ENCODE peak calls at places on chromosomes 7 and 10, in six cellular contexts. One of them, this sample, is unnamed. For H3K9me3, the result is how much of the 10 kb centered on the place peaks cover.

GRCh38 chr7:23530901-23531793 is 634 bp downstream of the TRA2A start:
- DNase-seq in spleen: peak
- DNase-seq in effector memory CD4-positive, alpha-beta T cell: peak
- DNase-seq in RWPE2: peak
- DNase-seq in lung: peak
- DNase-seq in naive thymus-derived CD4-positive, alpha-beta T cell: peak
- DNase-seq in this sample: no peak

GRCh38 chr10:97796651-97797050 is 24.9 kb upstream of the SFRP5 start:
- DNase-seq in effector memory CD4-positive, alpha-beta T cell: peak
- DNase-seq in RWPE2: no peak
- DNase-seq in naive thymus-derived CD4-positive, alpha-beta T cell: no peak
- DNase-seq in lung: no peak
- DNase-seq in spleen: no peak
- DNase-seq in this sample: no peak

GRCh38 chr7:1919539-1920265 is 249.6 kb downstream of the ELFN1 start:
- DNase-seq in effector memory CD4-positive, alpha-beta T cell: no peak
- DNase-seq in naive thymus-derived CD4-positive, alpha-beta T cell: no peak
- DNase-seq in lung: no peak
- DNase-seq in spleen: peak
- DNase-seq in RWPE2: no peak
- DNase-seq in this sample: no peak

GRCh38 chr10:73589538-73590126 is 1.5 kb downstream of the USP54 start:
- DNase-seq in spleen: no peak
- DNase-seq in RWPE2: no peak
- DNase-seq in naive thymus-derived CD4-positive, alpha-beta T cell: no peak
- DNase-seq in lung: no peak
- DNase-seq in effector memory CD4-positive, alpha-beta T cell: no peak
- DNase-seq in this sample: no peak

GRCh38 chr7:24981544-24981951 is 1.6 kb upstream of the OSBPL3 start:
- DNase-seq in naive thymus-derived CD4-positive, alpha-beta T cell: peak
- DNase-seq in spleen: peak
- DNase-seq in lung: peak
- DNase-seq in effector memory CD4-positive, alpha-beta T cell: peak
- DNase-seq in RWPE2: peak
- DNase-seq in this sample: peak

GRCh38 chr10:124717911-124718734 is 26.1 kb downstream of the FAM53B start:
- DNase-seq in spleen: peak
- DNase-seq in effector memory CD4-positive, alpha-beta T cell: peak
- DNase-seq in lung: no peak
- DNase-seq in naive thymus-derived CD4-positive, alpha-beta T cell: peak
- DNase-seq in RWPE2: no peak
- DNase-seq in this sample: peak

GRCh38 chr10:125955766-125956165 is 59.4 kb downstream of the FANK1 start:
- DNase-seq in naive thymus-derived CD4-positive, alpha-beta T cell: no peak
- DNase-seq in effector memory CD4-positive, alpha-beta T cell: no peak
- DNase-seq in RWPE2: no peak
- DNase-seq in lung: no peak
- DNase-seq in spleen: no peak
- DNase-seq in this sample: no peak

GRCh38 chr10:61845950-61846268 is 55.6 kb upstream of the ARID5B start:
- DNase-seq in effector memory CD4-positive, alpha-beta T cell: no peak
- DNase-seq in spleen: no peak
- DNase-seq in RWPE2: no peak
- DNase-seq in lung: no peak
- DNase-seq in naive thymus-derived CD4-positive, alpha-beta T cell: no peak
- DNase-seq in this sample: no peak

GRCh38 chr7:69517985-69518731 is 80.1 kb upstream of the AUTS2 start:
- DNase-seq in effector memory CD4-positive, alpha-beta T cell: no peak
- DNase-seq in naive thymus-derived CD4-positive, alpha-beta T cell: no peak
- DNase-seq in lung: no peak
- DNase-seq in RWPE2: no peak
- DNase-seq in spleen: no peak
- DNase-seq in this sample: no peak

GRCh38 chr7:3455826-3456444 is 154.9 kb downstream of the SDK1 start:
- DNase-seq in spleen: no peak
- DNase-seq in lung: no peak
- DNase-seq in naive thymus-derived CD4-positive, alpha-beta T cell: no peak
- DNase-seq in RWPE2: no peak
- DNase-seq in effector memory CD4-positive, alpha-beta T cell: no peak
- DNase-seq in this sample: no peak

GRCh38 chr10:119412831-119413737 is 129.4 kb downstream of the RGS10 start:
- DNase-seq in effector memory CD4-positive, alpha-beta T cell: no peak
- DNase-seq in spleen: no peak
- DNase-seq in lung: no peak
- DNase-seq in RWPE2: no peak
- DNase-seq in naive thymus-derived CD4-positive, alpha-beta T cell: no peak
- DNase-seq in this sample: no peak

GRCh38 chr10:43965033-43965917 is 316.6 kb upstream of the ZNF32 start:
- DNase-seq in naive thymus-derived CD4-positive, alpha-beta T cell: no peak
- DNase-seq in effector memory CD4-positive, alpha-beta T cell: no peak
- DNase-seq in lung: peak
- DNase-seq in spleen: peak
- DNase-seq in RWPE2: no peak
- DNase-seq in this sample: no peak

GRCh38 chr10:7301039-7301768 is 109.6 kb downstream of the SFMBT2 start:
- DNase-seq in naive thymus-derived CD4-positive, alpha-beta T cell: no peak
- DNase-seq in effector memory CD4-positive, alpha-beta T cell: no peak
- DNase-seq in RWPE2: no peak
- DNase-seq in lung: no peak
- DNase-seq in spleen: no peak
- DNase-seq in this sample: no peak

GRCh38 chr10:50511512-50512213 is 112.1 kb downstream of the SGMS1 start:
- DNase-seq in naive thymus-derived CD4-positive, alpha-beta T cell: no peak
- DNase-seq in spleen: no peak
- DNase-seq in RWPE2: no peak
- DNase-seq in lung: no peak
- DNase-seq in effector memory CD4-positive, alpha-beta T cell: no peak
- DNase-seq in this sample: no peak

GRCh38 chr7:142583424-142583823 is 165.8 kb upstream of the PRSS1 start:
- DNase-seq in naive thymus-derived CD4-positive, alpha-beta T cell: peak
- DNase-seq in lung: no peak
- DNase-seq in RWPE2: peak
- DNase-seq in spleen: no peak
- DNase-seq in effector memory CD4-positive, alpha-beta T cell: no peak
- DNase-seq in this sample: no peak

GRCh38 chr10:69961864-69962745 is 90.5 kb upstream of the MACROH2A2 start:
- DNase-seq in effector memory CD4-positive, alpha-beta T cell: no peak
- DNase-seq in lung: no peak
- DNase-seq in RWPE2: no peak
- DNase-seq in spleen: no peak
- DNase-seq in naive thymus-derived CD4-positive, alpha-beta T cell: peak
- DNase-seq in this sample: peak

GRCh38 chr10:99983280-99983988 is 26.3 kb downstream of the DNMBP start:
- DNase-seq in lung: no peak
- DNase-seq in effector memory CD4-positive, alpha-beta T cell: no peak
- DNase-seq in naive thymus-derived CD4-positive, alpha-beta T cell: no peak
- DNase-seq in spleen: no peak
- DNase-seq in RWPE2: no peak
- DNase-seq in this sample: no peak

GRCh38 chr10:84540022-84540616 is 211.7 kb downstream of the CCSER2 start:
- DNase-seq in RWPE2: no peak
- DNase-seq in naive thymus-derived CD4-positive, alpha-beta T cell: no peak
- DNase-seq in spleen: no peak
- DNase-seq in effector memory CD4-positive, alpha-beta T cell: no peak
- DNase-seq in lung: no peak
- DNase-seq in this sample: no peak

GRCh38 chr7:33666526-33666925 is 238.8 kb upstream of the BMPER start:
- DNase-seq in RWPE2: no peak
- DNase-seq in naive thymus-derived CD4-positive, alpha-beta T cell: no peak
- DNase-seq in lung: no peak
- DNase-seq in spleen: no peak
- DNase-seq in effector memory CD4-positive, alpha-beta T cell: no peak
- DNase-seq in this sample: no peak

GRCh38 chr10:49297818-49298665 is 928 bp upstream of the C10orf71 start:
- DNase-seq in RWPE2: no peak
- DNase-seq in spleen: no peak
- DNase-seq in effector memory CD4-positive, alpha-beta T cell: no peak
- DNase-seq in lung: no peak
- DNase-seq in naive thymus-derived CD4-positive, alpha-beta T cell: no peak
- DNase-seq in this sample: no peak

GRCh38 chr7:1144269-1144771 is 15.7 kb downstream of the ZFAND2A start:
- DNase-seq in RWPE2: no peak
- DNase-seq in naive thymus-derived CD4-positive, alpha-beta T cell: no peak
- DNase-seq in lung: no peak
- DNase-seq in effector memory CD4-positive, alpha-beta T cell: no peak
- DNase-seq in spleen: peak
- DNase-seq in this sample: no peak

GRCh38 chr7:121755286-121755685 is 117.7 kb upstream of the PTPRZ1 start:
- DNase-seq in lung: no peak
- DNase-seq in effector memory CD4-positive, alpha-beta T cell: no peak
- DNase-seq in spleen: no peak
- DNase-seq in naive thymus-derived CD4-positive, alpha-beta T cell: no peak
- DNase-seq in RWPE2: no peak
- DNase-seq in this sample: no peak

GRCh38 chr7:127667751-127668530 is 15.9 kb downstream of the SND1 start:
- DNase-seq in effector memory CD4-positive, alpha-beta T cell: no peak
- DNase-seq in naive thymus-derived CD4-positive, alpha-beta T cell: no peak
- DNase-seq in RWPE2: no peak
- DNase-seq in lung: no peak
- DNase-seq in spleen: no peak
- DNase-seq in this sample: no peak
- H3K9me3 ChIP-seq in effector memory CD4-positive, alpha-beta T cell: under half
- H3K9me3 ChIP-seq in naive thymus-derived CD4-positive, alpha-beta T cell: under half
- H3K9me3 ChIP-seq in RWPE2: under half
- H3K9me3 ChIP-seq in lung: under half
- H3K9me3 ChIP-seq in spleen: under half
- H3K9me3 ChIP-seq in this sample: under half

DNA sequence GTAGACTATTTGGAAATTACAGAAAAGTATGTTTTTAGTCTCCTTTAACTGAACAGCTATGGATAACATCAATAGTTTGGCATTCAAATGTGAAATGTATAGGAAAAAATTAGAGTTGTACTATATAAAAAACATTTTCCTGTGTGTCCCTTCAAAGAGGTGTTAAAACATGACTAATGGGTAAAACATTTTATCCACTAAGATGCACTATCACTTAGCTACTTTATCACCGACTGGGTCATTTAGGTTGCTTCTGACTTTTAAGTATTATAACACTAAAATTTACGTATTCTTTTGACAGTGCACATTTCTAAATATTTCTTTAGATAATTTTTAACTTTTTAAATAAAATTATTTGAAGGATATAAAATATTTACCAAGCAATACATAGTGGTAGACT is 77.6 kb downstream of the UBE2H start:
- DNase-seq in effector memory CD4-positive, alpha-beta T cell: no peak
- DNase-seq in spleen: no peak
- DNase-seq in lung: no peak
- DNase-seq in naive thymus-derived CD4-positive, alpha-beta T cell: no peak
- DNase-seq in RWPE2: no peak
- DNase-seq in this sample: no peak
- H3K27ac ChIP-seq in effector memory CD4-positive, alpha-beta T cell: no peak
- H3K27ac ChIP-seq in spleen: peak
- H3K27ac ChIP-seq in lung: no peak
- H3K27ac ChIP-seq in naive thymus-derived CD4-positive, alpha-beta T cell: no peak
- H3K27ac ChIP-seq in RWPE2: peak
- H3K27ac ChIP-seq in this sample: no peak

GRCh38 chr10:14008648-14009072 is 322.1 kb downstream of the FRMD4A start:
- DNase-seq in spleen: no peak
- DNase-seq in RWPE2: no peak
- DNase-seq in lung: no peak
- DNase-seq in effector memory CD4-positive, alpha-beta T cell: no peak
- DNase-seq in naive thymus-derived CD4-positive, alpha-beta T cell: no peak
- DNase-seq in this sample: no peak

GRCh38 chr10:14010827-14011574 is 319.7 kb downstream of the FRMD4A start:
- DNase-seq in naive thymus-derived CD4-positive, alpha-beta T cell: no peak
- DNase-seq in spleen: no peak
- DNase-seq in effector memory CD4-positive, alpha-beta T cell: no peak
- DNase-seq in RWPE2: no peak
- DNase-seq in lung: no peak
- DNase-seq in this sample: no peak

GRCh38 chr10:14009315-14010082 is 321.2 kb downstream of the FRMD4A start:
- DNase-seq in RWPE2: no peak
- DNase-seq in naive thymus-derived CD4-positive, alpha-beta T cell: peak
- DNase-seq in lung: no peak
- DNase-seq in spleen: no peak
- DNase-seq in effector memory CD4-positive, alpha-beta T cell: peak
- DNase-seq in this sample: peak

GRCh38 chr10:14014423-14014822 is 316.3 kb downstream of the FRMD4A start:
- DNase-seq in RWPE2: no peak
- DNase-seq in spleen: no peak
- DNase-seq in effector memory CD4-positive, alpha-beta T cell: no peak
- DNase-seq in naive thymus-derived CD4-positive, alpha-beta T cell: no peak
- DNase-seq in lung: no peak
- DNase-seq in this sample: no peak

GRCh38 chr10:14010083-14010551 is 320.6 kb downstream of the FRMD4A start:
- DNase-seq in RWPE2: no peak
- DNase-seq in naive thymus-derived CD4-positive, alpha-beta T cell: no peak
- DNase-seq in lung: no peak
- DNase-seq in effector memory CD4-positive, alpha-beta T cell: no peak
- DNase-seq in spleen: no peak
- DNase-seq in this sample: no peak
- H3K4me3 ChIP-seq in RWPE2: no peak
- H3K4me3 ChIP-seq in naive thymus-derived CD4-positive, alpha-beta T cell: peak
- H3K4me3 ChIP-seq in lung: no peak
- H3K4me3 ChIP-seq in effector memory CD4-positive, alpha-beta T cell: peak
- H3K4me3 ChIP-seq in spleen: no peak
- H3K4me3 ChIP-seq in this sample: no peak

DNA sequence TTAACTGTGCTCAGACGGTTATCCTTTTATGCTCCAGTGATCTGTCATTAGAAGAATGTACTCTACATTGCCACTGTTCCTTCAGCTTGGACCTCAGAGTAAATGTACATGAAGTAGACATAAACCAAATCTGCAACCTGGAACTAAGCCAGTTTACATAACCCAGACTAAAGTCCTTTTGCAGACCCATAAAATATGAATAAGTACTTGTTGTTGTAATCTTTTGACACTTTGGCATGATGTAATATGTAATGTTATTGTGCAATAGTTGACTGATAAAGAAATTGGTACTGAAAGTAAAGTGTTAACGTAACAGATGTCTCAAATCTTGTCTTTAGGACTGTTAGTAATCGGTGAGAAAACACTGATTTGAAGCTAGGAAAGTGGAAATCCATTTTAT is 115.8 kb upstream of the SORCS1 start:
- DNase-seq in lung: no peak
- DNase-seq in spleen: no peak
- DNase-seq in naive thymus-derived CD4-positive, alpha-beta T cell: no peak
- DNase-seq in effector memory CD4-positive, alpha-beta T cell: no peak
- DNase-seq in RWPE2: no peak
- DNase-seq in this sample: no peak
- H3K9me3 ChIP-seq in lung: under half
- H3K9me3 ChIP-seq in spleen: under half
- H3K9me3 ChIP-seq in naive thymus-derived CD4-positive, alpha-beta T cell: under half
- H3K9me3 ChIP-seq in effector memory CD4-positive, alpha-beta T cell: under half
- H3K9me3 ChIP-seq in RWPE2: under half
- H3K9me3 ChIP-seq in this sample: under half

DNA sequence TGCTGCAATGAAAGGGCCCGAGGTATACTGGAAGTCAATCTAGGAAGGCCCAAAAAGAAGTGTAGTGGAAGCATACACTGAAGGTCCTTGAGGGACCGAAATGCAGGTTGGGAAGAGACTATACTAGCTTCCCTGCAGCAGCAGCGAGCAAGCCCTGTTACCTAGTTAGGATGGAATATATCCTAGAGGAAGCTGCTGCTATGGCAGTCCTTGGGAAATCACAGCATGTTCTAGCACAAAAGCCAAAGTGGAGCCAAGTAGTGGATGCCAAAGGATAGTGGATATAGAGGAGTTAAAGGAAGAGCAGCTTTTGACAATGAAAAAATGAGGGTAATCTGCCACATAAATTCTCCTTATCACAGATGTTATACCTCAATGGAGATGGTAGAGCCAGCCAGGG is 123.8 kb upstream of the STARD3NL start:
- DNase-seq in RWPE2: no peak
- DNase-seq in effector memory CD4-positive, alpha-beta T cell: no peak
- DNase-seq in lung: no peak
- DNase-seq in naive thymus-derived CD4-positive, alpha-beta T cell: no peak
- DNase-seq in spleen: no peak
- DNase-seq in this sample: no peak
- H3K27ac ChIP-seq in RWPE2: no peak
- H3K27ac ChIP-seq in effector memory CD4-positive, alpha-beta T cell: no peak
- H3K27ac ChIP-seq in lung: no peak
- H3K27ac ChIP-seq in naive thymus-derived CD4-positive, alpha-beta T cell: no peak
- H3K27ac ChIP-seq in spleen: no peak
- H3K27ac ChIP-seq in this sample: no peak